ENCODE peak calls at places on chromosome 21, in seven cellular contexts. One of them, this sample, is unnamed.

GRCh38 chr21:21187579-21187978 is 189.4 kb downstream of the NCAM2 start:
- DNase-seq in GM12878: no peak
- DNase-seq in epithelial cell of esophagus: no peak
- DNase-seq in bronchial epithelial cell: no peak
- DNase-seq in osteocyte: no peak
- DNase-seq in H9: no peak
- DNase-seq in PC-3: no peak
- DNase-seq in this sample: no peak

GRCh38 chr21:31894441-31894840 is 21.6 kb downstream of the HUNK start:
- DNase-seq in GM12878: no peak
- DNase-seq in epithelial cell of esophagus: no peak
- DNase-seq in bronchial epithelial cell: no peak
- DNase-seq in osteocyte: no peak
- DNase-seq in PC-3: no peak
- DNase-seq in H9: no peak
- DNase-seq in this sample: no peak

GRCh38 chr21:43600642-43601397 is 58.5 kb downstream of the HSF2BP start:
- DNase-seq in osteocyte: no peak
- DNase-seq in H9: no peak
- DNase-seq in GM12878: no peak
- DNase-seq in PC-3: peak
- DNase-seq in bronchial epithelial cell: peak
- DNase-seq in epithelial cell of esophagus: peak
- DNase-seq in this sample: no peak

GRCh38 chr21:19123053-19123452 is 719.5 kb upstream of the TMPRSS15 start:
- DNase-seq in bronchial epithelial cell: no peak
- DNase-seq in epithelial cell of esophagus: no peak
- DNase-seq in PC-3: no peak
- DNase-seq in osteocyte: no peak
- DNase-seq in GM12878: no peak
- DNase-seq in H9: no peak
- DNase-seq in this sample: no peak

GRCh38 chr21:40952551-40953330 is 105.8 kb upstream of the DSCAM start:
- DNase-seq in bronchial epithelial cell: no peak
- DNase-seq in osteocyte: no peak
- DNase-seq in epithelial cell of esophagus: no peak
- DNase-seq in GM12878: no peak
- DNase-seq in H9: no peak
- DNase-seq in PC-3: no peak
- DNase-seq in this sample: no peak

GRCh38 chr21:28932717-28933116 is 60.0 kb downstream of the LTN1 start:
- DNase-seq in epithelial cell of esophagus: no peak
- DNase-seq in GM12878: no peak
- DNase-seq in bronchial epithelial cell: no peak
- DNase-seq in osteocyte: no peak
- DNase-seq in PC-3: no peak
- DNase-seq in H9: no peak
- DNase-seq in this sample: no peak

GRCh38 chr21:16086121-16086520 is 356.3 kb downstream of the USP25 start:
- DNase-seq in GM12878: no peak
- DNase-seq in PC-3: peak
- DNase-seq in H9: no peak
- DNase-seq in osteocyte: no peak
- DNase-seq in bronchial epithelial cell: no peak
- DNase-seq in epithelial cell of esophagus: no peak
- DNase-seq in this sample: no peak

GRCh38 chr21:21010698-21011097 is 12.5 kb downstream of the NCAM2 start:
- DNase-seq in GM12878: no peak
- DNase-seq in H9: no peak
- DNase-seq in PC-3: no peak
- DNase-seq in epithelial cell of esophagus: no peak
- DNase-seq in osteocyte: no peak
- DNase-seq in bronchial epithelial cell: no peak
- DNase-seq in this sample: no peak

GRCh38 chr21:29704719-29705118 is 235.1 kb downstream of the GRIK1 start:
- DNase-seq in osteocyte: no peak
- DNase-seq in GM12878: no peak
- DNase-seq in H9: no peak
- DNase-seq in PC-3: no peak
- DNase-seq in bronchial epithelial cell: no peak
- DNase-seq in epithelial cell of esophagus: no peak
- DNase-seq in this sample: no peak

GRCh38 chr21:46599251-46599572 is 5.7 kb downstream of the S100B start:
- DNase-seq in GM12878: no peak
- DNase-seq in H9: no peak
- DNase-seq in osteocyte: no peak
- DNase-seq in bronchial epithelial cell: no peak
- DNase-seq in epithelial cell of esophagus: no peak
- DNase-seq in PC-3: no peak
- DNase-seq in this sample: no peak

GRCh38 chr21:36636439-36636838 is 62.5 kb upstream of the SIM2 start:
- DNase-seq in PC-3: no peak
- DNase-seq in H9: no peak
- DNase-seq in osteocyte: no peak
- DNase-seq in bronchial epithelial cell: no peak
- DNase-seq in epithelial cell of esophagus: no peak
- DNase-seq in GM12878: no peak
- DNase-seq in this sample: no peak

GRCh38 chr21:44522753-44523204 is 17.2 kb downstream of the KRTAP10-1 start:
- DNase-seq in H9: no peak
- DNase-seq in GM12878: no peak
- DNase-seq in PC-3: no peak
- DNase-seq in epithelial cell of esophagus: no peak
- DNase-seq in osteocyte: no peak
- DNase-seq in bronchial epithelial cell: no peak
- DNase-seq in this sample: no peak

GRCh38 chr21:45255381-45256020 is 32.2 kb downstream of the POFUT2 start:
- DNase-seq in PC-3: peak
- DNase-seq in bronchial epithelial cell: peak
- DNase-seq in GM12878: no peak
- DNase-seq in epithelial cell of esophagus: no peak
- DNase-seq in osteocyte: no peak
- DNase-seq in H9: peak
- DNase-seq in this sample: no peak

GRCh38 chr21:18114735-18115134 is 129.9 kb upstream of the CHODL start:
- DNase-seq in H9: no peak
- DNase-seq in bronchial epithelial cell: no peak
- DNase-seq in PC-3: no peak
- DNase-seq in epithelial cell of esophagus: no peak
- DNase-seq in osteocyte: no peak
- DNase-seq in GM12878: no peak
- DNase-seq in this sample: no peak

GRCh38 chr21:23638131-23638530 is 1969.2 kb downstream of the MRPL39 start:
- DNase-seq in epithelial cell of esophagus: no peak
- DNase-seq in bronchial epithelial cell: no peak
- DNase-seq in GM12878: no peak
- DNase-seq in PC-3: no peak
- DNase-seq in osteocyte: no peak
- DNase-seq in H9: no peak
- DNase-seq in this sample: no peak

GRCh38 chr21:23644768-23645167 is 1962.5 kb downstream of the MRPL39 start:
- DNase-seq in H9: no peak
- DNase-seq in epithelial cell of esophagus: no peak
- DNase-seq in bronchial epithelial cell: no peak
- DNase-seq in PC-3: no peak
- DNase-seq in osteocyte: no peak
- DNase-seq in GM12878: no peak
- DNase-seq in this sample: no peak

DNA sequence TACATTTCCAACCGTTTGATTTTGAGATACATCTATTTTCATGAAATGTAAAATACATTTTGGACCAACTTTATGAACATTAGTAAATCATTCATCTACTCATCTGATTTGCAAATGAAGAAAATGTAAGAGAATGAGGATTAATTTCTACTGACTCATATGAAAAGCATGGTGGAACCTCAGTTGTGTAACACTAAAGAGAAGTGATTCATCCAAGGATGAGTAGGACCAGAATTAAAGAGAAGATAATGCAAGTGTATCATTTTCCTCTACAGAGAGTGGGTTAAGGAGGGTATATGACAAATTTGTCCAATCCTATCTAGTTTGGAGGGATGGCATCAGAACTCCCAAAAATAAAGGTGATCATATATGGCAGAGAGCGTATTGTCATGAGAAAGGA is 1967.6 kb downstream of the MRPL39 start:
- DNase-seq in bronchial epithelial cell: peak
- DNase-seq in osteocyte: no peak
- DNase-seq in H9: no peak
- DNase-seq in GM12878: no peak
- DNase-seq in PC-3: peak
- DNase-seq in epithelial cell of esophagus: peak
- DNase-seq in this sample: no peak
- TF ChIP-seq CTCF in bronchial epithelial cell: no peak
- TF ChIP-seq CTCF in osteocyte: no peak
- TF ChIP-seq CTCF in H9: no peak
- TF ChIP-seq CTCF in GM12878: no peak
- TF ChIP-seq CTCF in PC-3: no peak
- TF ChIP-seq CTCF in epithelial cell of esophagus: no peak
- TF ChIP-seq CTCF in this sample: no peak

DNA sequence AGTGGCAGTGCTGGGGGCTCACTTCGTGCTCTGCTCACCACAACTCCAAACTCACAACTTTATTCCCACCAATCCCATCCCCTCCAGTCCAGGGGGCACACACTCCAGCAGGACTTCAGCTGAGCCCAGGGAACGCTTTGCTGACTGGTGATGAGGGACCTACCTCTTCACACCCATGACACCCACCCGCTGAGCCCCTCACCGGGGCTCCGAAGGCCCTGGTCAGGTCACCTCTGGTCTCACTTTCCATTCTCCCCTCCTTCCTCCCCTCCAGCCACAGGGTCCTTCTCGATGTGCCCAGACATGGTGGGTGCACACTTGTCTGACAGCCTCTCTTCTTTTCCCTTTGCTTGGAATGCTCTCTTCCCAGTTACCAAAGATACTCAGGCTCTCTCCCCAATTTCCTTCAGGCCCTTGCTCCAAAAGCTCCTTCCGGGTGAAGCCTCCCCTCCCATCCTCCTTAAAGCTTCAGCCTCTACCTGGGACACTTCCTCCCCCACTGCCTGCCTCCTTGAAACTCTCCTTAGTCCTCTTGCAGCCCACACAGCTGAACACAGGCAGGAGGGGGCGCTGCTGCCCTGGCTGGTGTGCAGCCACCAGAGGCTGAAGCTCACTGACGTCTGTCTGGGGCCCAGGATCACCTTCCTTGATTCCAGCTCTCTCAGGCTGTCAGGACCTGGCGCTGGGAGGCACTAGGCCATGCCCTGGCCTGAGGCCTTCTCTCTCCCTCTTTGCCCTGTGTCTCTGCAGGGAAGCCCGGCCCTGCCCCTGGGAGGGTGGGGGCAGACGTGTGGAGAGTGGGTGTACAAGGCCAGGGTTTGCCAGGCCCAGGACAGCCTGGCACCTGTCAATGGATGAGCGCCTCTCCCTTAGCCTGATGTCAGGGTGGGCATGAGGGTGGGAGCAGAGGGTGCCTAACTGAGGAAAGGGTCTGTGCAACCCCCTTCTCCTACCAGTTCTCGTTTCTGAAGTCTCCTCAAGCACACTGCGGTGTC is 1.6 kb downstream of the KCNE1 start:
- DNase-seq in GM12878: no peak
- DNase-seq in epithelial cell of esophagus: peak
- DNase-seq in PC-3: peak
- DNase-seq in bronchial epithelial cell: peak
- DNase-seq in H9: peak
- DNase-seq in osteocyte: no peak
- DNase-seq in this sample: peak
- TF ChIP-seq CTCF in GM12878: peak
- TF ChIP-seq CTCF in epithelial cell of esophagus: peak
- TF ChIP-seq CTCF in PC-3: peak
- TF ChIP-seq CTCF in bronchial epithelial cell: peak
- TF ChIP-seq CTCF in H9: peak
- TF ChIP-seq CTCF in osteocyte: peak
- TF ChIP-seq CTCF in this sample: peak

GRCh38 chr21:27464643-27465042 is 497.8 kb upstream of the ADAMTS5 start:
- DNase-seq in bronchial epithelial cell: peak
- DNase-seq in H9: no peak
- DNase-seq in PC-3: peak
- DNase-seq in epithelial cell of esophagus: peak
- DNase-seq in GM12878: no peak
- DNase-seq in osteocyte: no peak
- DNase-seq in this sample: no peak

GRCh38 chr21:27462786-27463185 is 495.9 kb upstream of the ADAMTS5 start:
- DNase-seq in osteocyte: no peak
- DNase-seq in bronchial epithelial cell: no peak
- DNase-seq in PC-3: no peak
- DNase-seq in GM12878: no peak
- DNase-seq in H9: no peak
- DNase-seq in epithelial cell of esophagus: no peak
- DNase-seq in this sample: no peak

DNA sequence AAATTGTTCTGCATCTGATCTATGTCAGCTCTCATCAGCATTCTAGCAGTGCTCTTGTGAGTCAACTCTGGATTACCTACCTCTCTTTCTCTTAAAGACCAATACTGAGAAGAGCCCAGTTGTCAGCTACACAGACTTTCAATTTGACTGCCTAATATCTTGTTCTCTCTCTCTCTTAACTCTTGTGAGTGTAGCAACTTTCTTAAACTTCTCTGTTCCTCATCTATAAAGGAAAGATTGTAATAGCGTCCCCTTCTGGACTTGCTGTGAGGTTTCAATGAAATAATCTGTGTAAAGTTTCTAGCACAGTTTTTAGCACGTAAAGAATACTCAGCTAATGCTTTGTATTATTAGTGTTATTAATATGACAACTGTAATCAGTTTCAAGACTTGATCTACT is 499.3 kb upstream of the ADAMTS5 start:
- DNase-seq in GM12878: no peak
- DNase-seq in PC-3: no peak
- DNase-seq in bronchial epithelial cell: no peak
- DNase-seq in H9: no peak
- DNase-seq in osteocyte: no peak
- DNase-seq in epithelial cell of esophagus: no peak
- DNase-seq in this sample: no peak
- TF ChIP-seq CTCF in GM12878: no peak
- TF ChIP-seq CTCF in PC-3: peak
- TF ChIP-seq CTCF in bronchial epithelial cell: no peak
- TF ChIP-seq CTCF in H9: peak
- TF ChIP-seq CTCF in osteocyte: no peak
- TF ChIP-seq CTCF in epithelial cell of esophagus: peak
- TF ChIP-seq CTCF in this sample: no peak

GRCh38 chr21:42007541-42007940 is 2.6 kb downstream of the ZBTB21 start:
- DNase-seq in osteocyte: no peak
- DNase-seq in PC-3: no peak
- DNase-seq in epithelial cell of esophagus: no peak
- DNase-seq in bronchial epithelial cell: no peak
- DNase-seq in H9: no peak
- DNase-seq in GM12878: no peak
- DNase-seq in this sample: no peak

GRCh38 chr21:42009831-42010506 is at the start of gene ZBTB21:
- DNase-seq in osteocyte: peak
- DNase-seq in PC-3: peak
- DNase-seq in GM12878: peak
- DNase-seq in H9: peak
- DNase-seq in bronchial epithelial cell: peak
- DNase-seq in epithelial cell of esophagus: peak
- DNase-seq in this sample: peak

GRCh38 chr21:42006765-42007164 is 3.4 kb downstream of the ZBTB21 start:
- DNase-seq in epithelial cell of esophagus: no peak
- DNase-seq in GM12878: no peak
- DNase-seq in PC-3: no peak
- DNase-seq in H9: no peak
- DNase-seq in osteocyte: no peak
- DNase-seq in bronchial epithelial cell: no peak
- DNase-seq in this sample: no peak

GRCh38 chr21:42010507-42011493 is 640 bp upstream of the ZBTB21 start:
- DNase-seq in osteocyte: peak
- DNase-seq in GM12878: no peak
- DNase-seq in H9: peak
- DNase-seq in epithelial cell of esophagus: peak
- DNase-seq in bronchial epithelial cell: no peak
- DNase-seq in PC-3: peak
- DNase-seq in this sample: peak

GRCh38 chr21:42009018-42009830 is 936 bp downstream of the ZBTB21 start:
- DNase-seq in PC-3: peak
- DNase-seq in H9: peak
- DNase-seq in osteocyte: no peak
- DNase-seq in bronchial epithelial cell: peak
- DNase-seq in GM12878: no peak
- DNase-seq in epithelial cell of esophagus: peak
- DNase-seq in this sample: peak
- TF ChIP-seq CTCF in PC-3: no peak
- TF ChIP-seq CTCF in H9: peak
- TF ChIP-seq CTCF in osteocyte: peak
- TF ChIP-seq CTCF in bronchial epithelial cell: peak
- TF ChIP-seq CTCF in GM12878: peak
- TF ChIP-seq CTCF in epithelial cell of esophagus: peak
- TF ChIP-seq CTCF in this sample: no peak

This sample was measured in nephron progenitor cell.